ENCODE peak calls at places on chromosomes 6 and 20, in nine cellular contexts. G is cardiac muscle cell; Q is body of pancreas; X is adipocyte; C is thoracic aorta; K is hepatocyte; R is bronchial epithelial cell; M is A549; T is CD8-positive, alpha-beta memory T cell. N is an unnamed sample.
A peak's percentile ranks its signal among the peaks of the same experiment; 100 is the strongest.

GRCh38 chr6:67888886-67889681 is 746.0 kb upstream of the ADGRB3 start:
- DNase-seq in T (no peak), X (no peak), K (no peak), Q (no peak), G (no peak), M (no peak), R (no peak), C (no peak), N (no peak)

GRCh38 chr6:14401181-14401745 is 283.7 kb downstream of the CD83 start:
- DNase-seq in M (no peak), T (no peak), K (no peak), Q (no peak), X (peak; percentile 16), C (no peak), R (no peak), G (peak; percentile 45), N (no peak)

GRCh38 chr20:54123587-54124180 is 50.1 kb downstream of the CYP24A1 start:
- DNase-seq in G (peak; percentile 23), C (no peak), R (peak; percentile 100), X (peak; percentile 75), M (peak; percentile 100), K (peak; percentile 90), Q (peak; percentile 75), T (no peak), N (peak; percentile 41)

GRCh38 chr6:118588626-118589025 is 40.5 kb downstream of the PLN start:
- DNase-seq in M (no peak), G (no peak), X (peak; percentile 8), C (no peak), Q (no peak), T (no peak), R (no peak), K (no peak), N (no peak)

GRCh38 chr6:46129301-46129633 is 522 bp upstream of the ENPP4 start:
- DNase-seq in M (no peak), G (no peak), T (no peak), Q (no peak), K (no peak), X (no peak), R (peak; percentile 30), C (no peak), N (no peak)

GRCh38 chr20:41865938-41866337 is 247.8 kb upstream of the CHD6 start:
- DNase-seq in K (no peak), M (no peak), C (no peak), G (no peak), T (no peak), X (no peak), R (peak; percentile 64), Q (no peak), N (no peak)

GRCh38 chr6:12483712-12484111 is 193.6 kb downstream of the EDN1 start:
- DNase-seq in C (no peak), R (peak; percentile 98), M (peak; percentile 95), K (no peak), T (no peak), Q (peak; percentile 12), G (no peak), X (peak; percentile 72), N (no peak)

GRCh38 chr6:167350731-167351655 is 26.1 kb downstream of the TTLL2 start:
- DNase-seq in X (no peak), C (no peak), K (peak; percentile 90), R (peak; percentile 47), Q (peak; percentile 66), T (peak; percentile 73), G (peak; percentile 78), M (peak; percentile 76), N (peak; percentile 87)

GRCh38 chr6:2396856-2397640 is 151.6 kb upstream of the GMDS start:
- DNase-seq in G (no peak), X (peak; percentile 73), C (no peak), K (peak; percentile 51), R (no peak), T (no peak), Q (peak; percentile 15), M (no peak), N (no peak)

GRCh38 chr20:57450931-57451330 is 59.7 kb downstream of the RBM38 start:
- DNase-seq in X (no peak), K (no peak), C (no peak), Q (no peak), R (no peak), T (no peak), M (no peak), G (no peak), N (no peak)

GRCh38 chr20:62835931-62836861 is 19.3 kb downstream of the COL9A3 start:
- DNase-seq in K (no peak), C (no peak), M (no peak), G (no peak), Q (no peak), T (no peak), X (no peak), R (peak; percentile 22), N (peak; percentile 60)

GRCh38 chr6:27593200-27593818 is 120.4 kb upstream of the ZNF184 start:
- DNase-seq in T (no peak), X (no peak), C (no peak), R (no peak), Q (no peak), M (no peak), K (no peak), G (no peak), N (no peak)

GRCh38 chr6:27592107-27592480 is 119.2 kb upstream of the ZNF184 start:
- DNase-seq in T (no peak), Q (no peak), G (peak; percentile 36), K (peak; percentile 21), R (peak; percentile 43), X (peak; percentile 14), C (no peak), M (peak; percentile 51), N (no peak)

GRCh38 chr6:27591660-27592059 is 118.8 kb upstream of the ZNF184 start:
- DNase-seq in C (no peak), X (peak; percentile 19), M (peak; percentile 74), G (peak; percentile 15), T (no peak), R (peak; percentile 67), Q (no peak), K (peak; percentile 55), N (no peak)

GRCh38 chr6:27592481-27593199 is 119.7 kb upstream of the ZNF184 start:
- DNase-seq in M (peak; percentile 79), Q (no peak), K (peak; percentile 68), X (peak; percentile 64), R (peak; percentile 87), C (no peak), G (peak; percentile 40), T (no peak), N (peak; percentile 48)

GRCh38 chr6:27593861-27594260 is 121.0 kb upstream of the ZNF184 start:
- DNase-seq in C (no peak), T (no peak), R (no peak), K (no peak), M (no peak), X (no peak), G (no peak), Q (no peak), N (no peak)
- H3K4me3 ChIP-seq in C (no peak overlapping the region), T (no peak overlapping the region), R (no peak overlapping the region), K (no peak overlapping the region), M (peak overlapping the region; percentile 61), X (peak overlapping the region; percentile 78), G (no peak overlapping the region), Q (no peak overlapping the region), N (peak overlapping the region; percentile 34)

GRCh38 chr6:11380969-11381744 is 148.7 kb upstream of the NEDD9 start:
- DNase-seq in X (no peak), T (no peak), M (no peak), K (no peak), C (no peak), Q (no peak), G (no peak), R (no peak), N (no peak)

GRCh38 chr6:11379805-11380204 is 147.3 kb upstream of the NEDD9 start:
- DNase-seq in R (no peak), T (no peak), X (no peak), C (no peak), Q (no peak), K (no peak), G (no peak), M (no peak), N (no peak)

GRCh38 chr6:11380549-11380948 is 148.1 kb upstream of the NEDD9 start:
- DNase-seq in T (no peak), G (no peak), C (no peak), X (no peak), Q (no peak), M (no peak), K (no peak), R (no peak), N (no peak)

GRCh38 chr6:11384531-11385309 is 152.3 kb upstream of the NEDD9 start:
- DNase-seq in K (no peak), X (peak; percentile 70), C (no peak), G (no peak), T (no peak), Q (no peak), M (no peak), R (no peak), N (peak; percentile 30)

DNA sequence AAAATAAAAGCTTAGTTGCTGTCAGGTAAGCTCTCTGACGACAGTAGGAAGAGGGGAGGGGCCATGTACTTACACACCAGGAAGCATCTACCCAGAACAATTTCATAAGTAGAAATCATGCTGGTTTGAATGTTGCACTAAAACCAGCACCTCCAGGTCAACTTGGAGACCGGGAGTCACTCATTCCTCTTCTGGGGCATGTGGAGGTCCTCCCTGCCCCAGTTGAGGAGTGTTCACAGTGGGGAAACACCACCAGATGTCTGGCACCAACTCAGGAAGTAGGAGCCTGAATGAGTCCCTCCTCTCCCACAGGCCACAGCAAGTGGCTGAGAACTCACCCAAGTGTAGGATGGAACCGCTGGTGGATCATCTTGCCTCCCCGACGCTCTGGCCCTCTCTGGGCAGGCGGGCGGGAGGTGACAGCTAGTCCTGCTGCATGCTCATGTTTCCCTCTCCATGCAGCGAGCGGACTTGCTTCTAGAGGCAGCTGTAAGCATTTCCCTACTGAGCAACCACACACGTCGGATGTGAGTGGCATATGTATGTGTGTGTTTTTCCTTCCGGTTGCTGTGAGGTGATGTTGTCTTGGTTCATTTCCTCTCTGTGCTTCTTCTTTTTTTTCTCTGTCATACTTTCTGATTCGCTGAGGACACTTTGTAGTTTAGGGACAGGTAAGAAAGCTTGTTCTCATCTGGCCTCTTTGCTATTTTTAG is 149.5 kb upstream of the NEDD9 start:
- DNase-seq in K (no peak), T (peak; percentile 50), G (no peak), C (no peak), X (no peak), M (no peak), Q (no peak), R (no peak), N (no peak)
- H3K4me3 ChIP-seq in K (no peak overlapping the region), T (peak overlapping the region; percentile 78), G (no peak overlapping the region), C (peak overlapping the region; percentile 31), X (no peak overlapping the region), M (no peak overlapping the region), Q (no peak overlapping the region), R (no peak overlapping the region), N (no peak overlapping the region)

GRCh38 chr20:50350510-50351249 is 159.5 kb upstream of the PTPN1 start:
- DNase-seq in G (no peak), Q (no peak), K (no peak), M (no peak), X (no peak), C (no peak), T (no peak), R (no peak), N (no peak)
- H3K4me3 ChIP-seq in G (no peak overlapping the region), Q (no peak overlapping the region), K (no peak overlapping the region), M (no peak overlapping the region), X (no peak overlapping the region), C (no peak overlapping the region), T (no peak overlapping the region), R (no peak overlapping the region), N (no peak overlapping the region)

DNA sequence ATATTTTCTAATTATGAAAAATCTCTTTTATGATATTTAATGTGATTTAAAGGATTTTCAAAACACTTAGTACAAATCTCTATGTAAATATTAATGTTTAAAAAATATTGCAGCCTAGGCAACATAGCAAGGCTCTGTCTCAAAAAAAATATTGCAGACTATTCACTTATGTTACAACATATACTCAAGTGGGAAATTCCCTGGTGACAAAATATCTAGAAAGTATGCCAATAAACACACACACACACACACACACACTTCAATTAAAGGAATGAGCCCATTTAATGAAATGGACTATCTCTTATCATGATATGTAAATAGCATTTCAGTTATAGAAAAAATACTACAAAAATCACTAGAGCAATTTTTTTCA is 226.8 kb upstream of the MARCKS start:
- DNase-seq in K (no peak), G (no peak), X (peak; percentile 86), Q (no peak), T (no peak), C (no peak), R (peak; percentile 81), M (no peak), N (no peak)
- H3K4me3 ChIP-seq in K (no peak overlapping the region), G (no peak overlapping the region), X (no peak overlapping the region), Q (no peak overlapping the region), T (no peak overlapping the region), C (no peak overlapping the region), R (no peak overlapping the region), M (no peak overlapping the region), N (no peak overlapping the region)